ENCODE peak calls at places on chromosomes 5 and 9, in seven cellular contexts. A is GM23248, G is SK-N-MC, B is colonic mucosa, D is adrenal gland, R is transverse colon, J is right lobe of liver. H is an unnamed sample.

GRCh38 chr9:130110166-130110565 is 56.5 kb downstream of the GPR107 start:
- DNase-seq in D (no peak), R (no peak), A (no peak), B (no peak), J (no peak), G (no peak), H (no peak)

GRCh38 chr5:111494350-111494999 is 17.9 kb downstream of the STARD4 start:
- DNase-seq in G (no peak), A (no peak), D (no peak), J (no peak), B (no peak), R (no peak), H (no peak)

GRCh38 chr9:98075332-98075805 is 18.8 kb downstream of the NANS start:
- DNase-seq in G (no peak), R (no peak), A (peak; percentile 90), D (peak; percentile 42), B (peak; percentile 47), J (no peak), H (no peak)

GRCh38 chr9:127723450-127723849 is 7.6 kb downstream of the TTC16 start:
- DNase-seq in B (peak; percentile 55), R (peak; percentile 39), J (no peak), A (peak; percentile 93), D (no peak), G (no peak), H (no peak)

GRCh38 chr5:16538001-16538400 is 72.4 kb upstream of the ZNF622 start:
- DNase-seq in J (no peak), B (no peak), R (no peak), G (no peak), A (no peak), D (no peak), H (no peak)

GRCh38 chr9:21102311-21102710 is 24.6 kb upstream of the IFNB1 start:
- DNase-seq in R (no peak), A (peak; percentile 64), B (no peak), G (no peak), D (no peak), J (no peak), H (no peak)

GRCh38 chr5:90201923-90202322 is 207.6 kb downstream of the CETN3 start:
- DNase-seq in A (peak; percentile 20), R (no peak), D (no peak), G (no peak), B (no peak), J (no peak), H (no peak)

GRCh38 chr9:1869843-1870242 is 145.3 kb upstream of the SMARCA2 start:
- DNase-seq in G (peak; percentile 14), B (peak; percentile 20), D (no peak), J (no peak), R (no peak), A (peak; percentile 18), H (no peak)

GRCh38 chr5:170563808-170564207 is 60.0 kb downstream of the KCNIP1 start:
- DNase-seq in R (no peak), D (no peak), A (no peak), J (no peak), G (no peak), B (no peak), H (no peak)

GRCh38 chr5:178069909-178070308 is 43.4 kb upstream of the N4BP3 start:
- DNase-seq in R (peak; percentile 13), B (peak; percentile 32), A (peak; percentile 50), J (no peak), D (no peak), G (no peak), H (peak; percentile 15)

GRCh38 chr5:124439609-124440008 is 306.8 kb downstream of the ZNF608 start:
- DNase-seq in A (no peak), R (no peak), J (no peak), G (no peak), B (no peak), D (no peak), H (no peak)

GRCh38 chr9:132169672-132170392 is 8.0 kb downstream of the NTNG2 start:
- DNase-seq in J (no peak), R (peak; percentile 36), D (peak; percentile 45), B (peak; percentile 26), G (no peak), A (peak; percentile 71), H (peak; percentile 74)

GRCh38 chr5:53302524-53302923 is 177.9 kb upstream of the FST start:
- DNase-seq in A (peak; percentile 54), R (no peak), G (no peak), J (no peak), B (no peak), D (no peak), H (no peak)

GRCh38 chr5:150901446-150901845 is 3.3 kb downstream of the ZNF300 start:
- DNase-seq in G (no peak), J (no peak), A (no peak), D (no peak), B (no peak), R (no peak), H (no peak)
- H3K9me3 ChIP-seq in G (peaks cover 45% of the 10 kb centered on the region), J (peaks cover 17% of the 10 kb centered on the region), A (no peaks in the 10 kb centered on the region), D (no peaks in the 10 kb centered on the region), B (no peaks in the 10 kb centered on the region), R (peaks cover 68% of the 10 kb centered on the region), H (peaks cover 26% of the 10 kb centered on the region)

DNA sequence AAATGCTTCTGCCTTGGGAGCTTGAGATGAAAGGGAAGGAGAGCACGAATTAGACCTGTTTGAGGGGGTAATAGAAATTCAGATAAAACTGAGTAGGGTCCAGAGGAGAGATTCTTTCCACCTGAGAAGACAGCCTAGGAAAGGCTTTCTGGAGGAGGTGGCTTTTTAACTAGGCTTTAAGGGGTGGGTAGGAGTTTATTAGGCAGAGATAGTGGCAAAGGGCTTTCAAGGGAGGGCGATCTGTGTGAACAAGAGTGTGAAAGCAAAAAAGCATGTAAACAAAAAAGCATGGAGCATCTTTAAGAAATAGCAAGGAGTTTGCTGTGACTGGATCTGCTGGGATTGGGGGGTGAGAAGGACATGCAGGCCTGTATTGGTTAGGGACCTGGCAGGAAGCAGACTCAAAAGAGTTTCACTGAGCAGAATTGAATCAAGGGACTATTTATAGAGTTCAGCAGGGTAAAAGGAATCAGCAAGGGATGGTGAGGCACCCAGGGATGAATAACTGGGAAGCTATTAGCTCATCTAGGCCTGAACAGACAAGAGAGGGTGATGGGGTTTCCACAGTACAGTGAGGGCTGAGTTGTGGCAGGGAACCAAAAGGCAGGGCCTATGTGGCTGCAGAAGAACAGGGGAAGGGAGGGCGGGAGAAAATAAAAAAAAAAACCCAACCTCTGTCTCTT is 18.8 kb downstream of the SLC1A1 start:
- DNase-seq in R (no peak), A (peak; percentile 96), D (no peak), G (no peak), J (no peak), B (no peak), H (no peak)
- H3K27ac ChIP-seq in R (peak overlapping the region; percentile 13), A (peak overlapping the region; percentile 90), D (no peak overlapping the region), G (no peak overlapping the region), J (peak overlapping the region; percentile 82), B (peak overlapping the region; percentile 9), H (no peak overlapping the region)

GRCh38 chr5:80243567-80243966 is 12.3 kb downstream of the SERINC5 start:
- DNase-seq in R (no peak), J (no peak), D (no peak), A (no peak), G (no peak), B (no peak), H (no peak)

GRCh38 chr5:80246995-80247729 is 8.7 kb downstream of the SERINC5 start:
- DNase-seq in B (peak; percentile 78), G (no peak), D (peak; percentile 82), A (peak; percentile 98), J (no peak), R (peak; percentile 73), H (no peak)

GRCh38 chr5:80248378-80248777 is 7.5 kb downstream of the SERINC5 start:
- DNase-seq in G (no peak), B (no peak), R (no peak), A (no peak), J (no peak), D (no peak), H (no peak)

GRCh38 chr5:80242849-80243248 is 13.0 kb downstream of the SERINC5 start:
- DNase-seq in D (no peak), A (no peak), R (no peak), B (no peak), G (no peak), J (no peak), H (no peak)

DNA sequence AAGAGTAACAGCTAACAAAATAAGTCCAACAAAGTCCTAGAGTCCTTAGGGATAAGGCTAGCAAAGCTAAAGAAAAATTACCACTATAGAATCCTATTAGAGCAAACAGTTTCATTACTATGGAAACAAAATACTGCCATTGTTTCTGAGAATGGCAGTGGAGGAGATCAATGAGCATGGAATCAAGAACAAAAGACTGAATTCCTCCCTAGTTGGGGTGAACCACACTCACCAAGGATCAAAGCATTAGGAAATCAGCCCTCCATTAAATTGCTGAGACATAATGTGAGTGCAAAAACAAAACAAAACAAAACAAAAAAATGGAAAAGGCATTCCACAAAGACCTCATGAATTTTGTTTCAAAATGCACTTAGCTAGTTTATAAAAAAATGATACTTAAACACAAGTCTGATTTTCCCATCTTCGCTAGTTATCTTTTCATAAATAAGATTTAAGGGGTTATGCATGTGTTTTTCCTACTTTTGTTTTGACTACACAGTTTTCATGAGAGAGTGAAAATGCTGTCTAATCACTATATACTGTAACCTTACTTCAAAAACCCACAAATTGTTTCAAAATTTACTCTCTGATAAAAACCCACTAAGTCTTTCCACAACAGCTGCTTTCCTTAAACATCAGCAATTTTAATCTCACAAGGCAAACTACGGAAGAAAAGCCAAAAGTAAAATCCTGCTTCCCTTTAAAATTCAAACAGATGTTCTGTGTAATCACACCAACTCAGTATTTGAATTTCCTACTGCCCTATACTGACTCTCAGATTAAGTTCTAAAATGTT is 9.7 kb downstream of the SERINC5 start:
- DNase-seq in A (peak; percentile 53), B (no peak), R (no peak), J (no peak), D (no peak), G (no peak), H (no peak)
- H3K4me3 ChIP-seq in A (peak overlapping the region; percentile 64), B (no peak overlapping the region), R (no peak overlapping the region), J (no peak overlapping the region), D (no peak overlapping the region), G (peak overlapping the region; percentile 57), H (no peak overlapping the region)

GRCh38 chr9:118558026-118558425 is 811.2 kb downstream of the BRINP1 start:
- DNase-seq in J (no peak), D (no peak), R (no peak), A (peak; percentile 53), B (no peak), G (no peak), H (no peak)

GRCh38 chr9:118563677-118564076 is 805.6 kb downstream of the BRINP1 start:
- DNase-seq in R (no peak), J (no peak), A (peak; percentile 81), D (no peak), G (no peak), B (no peak), H (no peak)

GRCh38 chr9:118554987-118555386 is 814.2 kb downstream of the BRINP1 start:
- DNase-seq in A (no peak), J (no peak), R (no peak), G (no peak), B (no peak), D (no peak), H (no peak)

GRCh38 chr9:118553465-118553864 is 815.8 kb downstream of the BRINP1 start:
- DNase-seq in B (no peak), J (no peak), D (no peak), G (no peak), R (no peak), A (no peak), H (no peak)

DNA sequence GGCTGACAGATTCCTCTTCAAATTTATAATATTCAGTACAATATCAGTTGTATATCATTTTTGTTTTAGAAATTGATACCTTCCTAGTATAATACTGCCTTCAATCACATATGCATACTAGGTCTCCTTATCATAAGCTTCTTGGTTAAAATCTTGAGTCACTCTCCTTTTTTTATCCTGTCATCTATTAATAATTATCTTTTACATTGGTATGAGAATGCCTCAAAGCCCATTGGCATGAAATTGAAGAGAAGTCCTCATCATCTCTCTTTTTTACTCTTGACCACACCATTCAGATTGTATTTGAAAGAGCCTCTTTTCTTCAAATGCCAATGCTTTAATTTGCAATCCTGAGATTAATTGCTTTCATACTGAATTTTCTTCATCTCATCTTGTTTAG is 810.3 kb downstream of the BRINP1 start:
- DNase-seq in A (no peak), B (no peak), J (no peak), D (no peak), R (no peak), G (no peak), H (no peak)
- H3K9me3 ChIP-seq in A (no peaks in the 10 kb centered on the region), B (no peaks in the 10 kb centered on the region), J (no peaks in the 10 kb centered on the region), D (no peaks in the 10 kb centered on the region), R (no peaks in the 10 kb centered on the region), G (no peaks in the 10 kb centered on the region), H (no peaks in the 10 kb centered on the region)